ENCODE peak calls at places on chromosomes 13 and 19, in eight cellular contexts. One of them, this sample, is unnamed.

GRCh38 chr13:51801631-51802099 is 2.3 kb downstream of the DHRS12 start:
- DNase-seq in fibroblast of mammary gland: no peak
- DNase-seq in mesendoderm: peak
- DNase-seq in CD4-positive, alpha-beta memory T cell: no peak
- DNase-seq in C1 segment of cervical spinal cord: no peak
- DNase-seq in neuronal stem cell: peak
- DNase-seq in anterior cingulate cortex: peak
- DNase-seq in tibial artery: peak
- DNase-seq in this sample: peak

GRCh38 chr13:28347456-28348371 is 147.2 kb downstream of the FLT1 start:
- DNase-seq in anterior cingulate cortex: no peak
- DNase-seq in neuronal stem cell: no peak
- DNase-seq in tibial artery: no peak
- DNase-seq in fibroblast of mammary gland: peak
- DNase-seq in mesendoderm: peak
- DNase-seq in C1 segment of cervical spinal cord: no peak
- DNase-seq in CD4-positive, alpha-beta memory T cell: no peak
- DNase-seq in this sample: no peak

GRCh38 chr13:109874921-109875454 is 88.6 kb upstream of the IRS2 start:
- DNase-seq in fibroblast of mammary gland: peak
- DNase-seq in mesendoderm: no peak
- DNase-seq in C1 segment of cervical spinal cord: no peak
- DNase-seq in anterior cingulate cortex: no peak
- DNase-seq in CD4-positive, alpha-beta memory T cell: no peak
- DNase-seq in neuronal stem cell: no peak
- DNase-seq in tibial artery: no peak
- DNase-seq in this sample: no peak

GRCh38 chr19:37941820-37942515 is 35.0 kb downstream of the SIPA1L3 start:
- DNase-seq in C1 segment of cervical spinal cord: no peak
- DNase-seq in mesendoderm: no peak
- DNase-seq in CD4-positive, alpha-beta memory T cell: no peak
- DNase-seq in fibroblast of mammary gland: no peak
- DNase-seq in neuronal stem cell: no peak
- DNase-seq in anterior cingulate cortex: no peak
- DNase-seq in tibial artery: no peak
- DNase-seq in this sample: no peak

GRCh38 chr13:98083507-98083906 is 59.4 kb upstream of the FARP1 start:
- DNase-seq in neuronal stem cell: no peak
- DNase-seq in CD4-positive, alpha-beta memory T cell: no peak
- DNase-seq in fibroblast of mammary gland: peak
- DNase-seq in C1 segment of cervical spinal cord: no peak
- DNase-seq in anterior cingulate cortex: no peak
- DNase-seq in mesendoderm: no peak
- DNase-seq in tibial artery: no peak
- DNase-seq in this sample: no peak

GRCh38 chr19:36482876-36483275 is 6.5 kb downstream of the ZNF566 start:
- DNase-seq in anterior cingulate cortex: no peak
- DNase-seq in CD4-positive, alpha-beta memory T cell: no peak
- DNase-seq in tibial artery: no peak
- DNase-seq in mesendoderm: no peak
- DNase-seq in C1 segment of cervical spinal cord: no peak
- DNase-seq in neuronal stem cell: no peak
- DNase-seq in fibroblast of mammary gland: no peak
- DNase-seq in this sample: no peak

GRCh38 chr19:39246951-39247669 is 1.5 kb downstream of the IFNL4 start:
- DNase-seq in mesendoderm: peak
- DNase-seq in anterior cingulate cortex: no peak
- DNase-seq in tibial artery: no peak
- DNase-seq in CD4-positive, alpha-beta memory T cell: peak
- DNase-seq in fibroblast of mammary gland: peak
- DNase-seq in neuronal stem cell: no peak
- DNase-seq in C1 segment of cervical spinal cord: no peak
- DNase-seq in this sample: no peak

GRCh38 chr13:64206430-64207225 is 2791.0 kb upstream of the PCDH20 start:
- DNase-seq in C1 segment of cervical spinal cord: no peak
- DNase-seq in anterior cingulate cortex: no peak
- DNase-seq in neuronal stem cell: no peak
- DNase-seq in mesendoderm: peak
- DNase-seq in tibial artery: no peak
- DNase-seq in CD4-positive, alpha-beta memory T cell: no peak
- DNase-seq in fibroblast of mammary gland: no peak
- DNase-seq in this sample: peak

GRCh38 chr13:67223742-67224141 is 6.4 kb downstream of the PCDH9 start:
- DNase-seq in neuronal stem cell: no peak
- DNase-seq in anterior cingulate cortex: no peak
- DNase-seq in mesendoderm: no peak
- DNase-seq in tibial artery: no peak
- DNase-seq in fibroblast of mammary gland: peak
- DNase-seq in CD4-positive, alpha-beta memory T cell: no peak
- DNase-seq in C1 segment of cervical spinal cord: no peak
- DNase-seq in this sample: no peak

GRCh38 chr19:5127710-5128109 is 158.8 kb downstream of the KDM4B start:
- DNase-seq in neuronal stem cell: no peak
- DNase-seq in anterior cingulate cortex: no peak
- DNase-seq in fibroblast of mammary gland: no peak
- DNase-seq in tibial artery: no peak
- DNase-seq in mesendoderm: no peak
- DNase-seq in CD4-positive, alpha-beta memory T cell: no peak
- DNase-seq in C1 segment of cervical spinal cord: no peak
- DNase-seq in this sample: no peak

GRCh38 chr13:22945321-22946226 is 235.2 kb upstream of the SGCG start:
- DNase-seq in fibroblast of mammary gland: no peak
- DNase-seq in anterior cingulate cortex: no peak
- DNase-seq in mesendoderm: no peak
- DNase-seq in neuronal stem cell: no peak
- DNase-seq in C1 segment of cervical spinal cord: no peak
- DNase-seq in CD4-positive, alpha-beta memory T cell: no peak
- DNase-seq in tibial artery: no peak
- DNase-seq in this sample: no peak

GRCh38 chr13:38630780-38631179 is 56.1 kb upstream of the FREM2 start:
- DNase-seq in CD4-positive, alpha-beta memory T cell: no peak
- DNase-seq in neuronal stem cell: no peak
- DNase-seq in tibial artery: no peak
- DNase-seq in C1 segment of cervical spinal cord: no peak
- DNase-seq in mesendoderm: no peak
- DNase-seq in anterior cingulate cortex: no peak
- DNase-seq in fibroblast of mammary gland: peak
- DNase-seq in this sample: no peak

GRCh38 chr13:106418556-106418955 is 116.9 kb downstream of the EFNB2 start:
- DNase-seq in fibroblast of mammary gland: peak
- DNase-seq in C1 segment of cervical spinal cord: no peak
- DNase-seq in CD4-positive, alpha-beta memory T cell: no peak
- DNase-seq in tibial artery: no peak
- DNase-seq in mesendoderm: no peak
- DNase-seq in neuronal stem cell: no peak
- DNase-seq in anterior cingulate cortex: no peak
- DNase-seq in this sample: no peak

GRCh38 chr13:69857188-69857821 is 250.3 kb upstream of the ATXN8OS start:
- DNase-seq in C1 segment of cervical spinal cord: no peak
- DNase-seq in fibroblast of mammary gland: peak
- DNase-seq in mesendoderm: peak
- DNase-seq in tibial artery: no peak
- DNase-seq in CD4-positive, alpha-beta memory T cell: peak
- DNase-seq in neuronal stem cell: peak
- DNase-seq in anterior cingulate cortex: no peak
- DNase-seq in this sample: no peak

GRCh38 chr13:48527955-48528354 is 4.9 kb downstream of the RCBTB2 start:
- DNase-seq in tibial artery: no peak
- DNase-seq in fibroblast of mammary gland: no peak
- DNase-seq in C1 segment of cervical spinal cord: no peak
- DNase-seq in neuronal stem cell: no peak
- DNase-seq in mesendoderm: no peak
- DNase-seq in CD4-positive, alpha-beta memory T cell: no peak
- DNase-seq in anterior cingulate cortex: no peak
- DNase-seq in this sample: no peak

GRCh38 chr19:43731854-43732253 is 16.0 kb downstream of the IRGC start:
- DNase-seq in neuronal stem cell: no peak
- DNase-seq in tibial artery: no peak
- DNase-seq in mesendoderm: no peak
- DNase-seq in C1 segment of cervical spinal cord: no peak
- DNase-seq in CD4-positive, alpha-beta memory T cell: no peak
- DNase-seq in anterior cingulate cortex: no peak
- DNase-seq in fibroblast of mammary gland: peak
- DNase-seq in this sample: no peak

GRCh38 chr13:49488563-49488962 is 7.2 kb upstream of the PHF11 start:
- DNase-seq in tibial artery: no peak
- DNase-seq in neuronal stem cell: no peak
- DNase-seq in anterior cingulate cortex: no peak
- DNase-seq in fibroblast of mammary gland: no peak
- DNase-seq in CD4-positive, alpha-beta memory T cell: no peak
- DNase-seq in mesendoderm: no peak
- DNase-seq in C1 segment of cervical spinal cord: no peak
- DNase-seq in this sample: no peak

GRCh38 chr13:106110241-106110855 is 425.1 kb downstream of the EFNB2 start:
- DNase-seq in neuronal stem cell: no peak
- DNase-seq in tibial artery: no peak
- DNase-seq in anterior cingulate cortex: no peak
- DNase-seq in fibroblast of mammary gland: no peak
- DNase-seq in CD4-positive, alpha-beta memory T cell: no peak
- DNase-seq in mesendoderm: peak
- DNase-seq in C1 segment of cervical spinal cord: no peak
- DNase-seq in this sample: no peak

GRCh38 chr13:110536006-110536693 is 25.4 kb downstream of the RAB20 start:
- DNase-seq in mesendoderm: no peak
- DNase-seq in neuronal stem cell: no peak
- DNase-seq in tibial artery: peak
- DNase-seq in C1 segment of cervical spinal cord: no peak
- DNase-seq in anterior cingulate cortex: peak
- DNase-seq in fibroblast of mammary gland: no peak
- DNase-seq in CD4-positive, alpha-beta memory T cell: no peak
- DNase-seq in this sample: peak

GRCh38 chr13:74767031-74767430 is 632.8 kb upstream of the KLF12 start:
- DNase-seq in mesendoderm: no peak
- DNase-seq in fibroblast of mammary gland: peak
- DNase-seq in neuronal stem cell: no peak
- DNase-seq in tibial artery: no peak
- DNase-seq in anterior cingulate cortex: no peak
- DNase-seq in C1 segment of cervical spinal cord: no peak
- DNase-seq in CD4-positive, alpha-beta memory T cell: no peak
- DNase-seq in this sample: no peak

GRCh38 chr13:42780044-42780443 is 1.3 kb upstream of the FAM216B start:
- DNase-seq in C1 segment of cervical spinal cord: no peak
- DNase-seq in fibroblast of mammary gland: no peak
- DNase-seq in mesendoderm: no peak
- DNase-seq in neuronal stem cell: no peak
- DNase-seq in anterior cingulate cortex: no peak
- DNase-seq in CD4-positive, alpha-beta memory T cell: no peak
- DNase-seq in tibial artery: no peak
- DNase-seq in this sample: no peak

GRCh38 chr19:16315825-16316505 is 8.7 kb upstream of the KLF2 start:
- DNase-seq in C1 segment of cervical spinal cord: no peak
- DNase-seq in neuronal stem cell: no peak
- DNase-seq in CD4-positive, alpha-beta memory T cell: no peak
- DNase-seq in anterior cingulate cortex: no peak
- DNase-seq in mesendoderm: no peak
- DNase-seq in tibial artery: peak
- DNase-seq in fibroblast of mammary gland: peak
- DNase-seq in this sample: no peak

GRCh38 chr13:76875256-76875655 is 10.9 kb downstream of the KCTD12 start:
- DNase-seq in mesendoderm: no peak
- DNase-seq in tibial artery: no peak
- DNase-seq in neuronal stem cell: no peak
- DNase-seq in C1 segment of cervical spinal cord: no peak
- DNase-seq in fibroblast of mammary gland: no peak
- DNase-seq in anterior cingulate cortex: no peak
- DNase-seq in CD4-positive, alpha-beta memory T cell: no peak
- DNase-seq in this sample: no peak

GRCh38 chr19:38737297-38737865 is 6.9 kb downstream of the CAPN12 start:
- DNase-seq in neuronal stem cell: no peak
- DNase-seq in C1 segment of cervical spinal cord: no peak
- DNase-seq in tibial artery: no peak
- DNase-seq in mesendoderm: no peak
- DNase-seq in anterior cingulate cortex: no peak
- DNase-seq in CD4-positive, alpha-beta memory T cell: no peak
- DNase-seq in fibroblast of mammary gland: no peak
- DNase-seq in this sample: no peak

This sample was measured in pancreas.